ENCODE peak calls at places on chromosomes 4 and X, in four cellular contexts. U, L, Z and B are unnamed samples.

GRCh38 chr4:147049940-147050852 is 104.5 kb upstream of the TTC29 start:
- DNase-seq in Z (no peak), U (no peak), L (no peak), B (no peak)

GRCh38 chr4:29717658-29718057 is 1002.5 kb upstream of the PCDH7 start:
- DNase-seq in Z (no peak), L (no peak), U (no peak), B (no peak)

GRCh38 chrX:916235-916609 is 285.6 kb downstream of the SHOX start:
- DNase-seq in U (no peak), Z (no peak), L (no peak), B (no peak)

GRCh38 chr4:101597204-101597603 is 193.3 kb upstream of the BANK1 start:
- DNase-seq in U (peak), L (no peak), Z (no peak), B (no peak)

GRCh38 chrX:20067709-20068315 is 48.9 kb downstream of the MAP7D2 start:
- DNase-seq in Z (no peak), U (no peak), L (no peak), B (no peak)

GRCh38 chr4:26227827-26228226 is 93.0 kb upstream of the RBPJ start:
- DNase-seq in Z (no peak), U (no peak), L (no peak), B (no peak)

GRCh38 chr4:87068591-87069021 is 133.8 kb downstream of the AFF1 start:
- DNase-seq in U (no peak), Z (no peak), L (no peak), B (no peak)

GRCh38 chrX:101025126-101025525 is 26.8 kb downstream of the TRMT2B start:
- DNase-seq in Z (no peak), L (no peak), U (no peak), B (no peak)

GRCh38 chrX:118865231-118865630 is 41.6 kb downstream of the ZCCHC12 start:
- DNase-seq in U (no peak), Z (no peak), L (no peak), B (no peak)

GRCh38 chr4:156505341-156505955 is 466.2 kb downstream of the PDGFC start:
- DNase-seq in U (no peak), Z (no peak), L (no peak), B (peak)

GRCh38 chr4:100891808-100892207 is 374.0 kb upstream of the EMCN start:
- DNase-seq in U (no peak), Z (no peak), L (no peak), B (no peak)

GRCh38 chr4:41426523-41426922 is 111.4 kb upstream of the LIMCH1 start:
- DNase-seq in L (no peak), Z (no peak), U (no peak), B (no peak)

GRCh38 chrX:122579521-122579920 is 604.6 kb upstream of the GRIA3 start:
- DNase-seq in Z (no peak), L (no peak), U (no peak), B (no peak)

GRCh38 chrX:39946822-39947221 is 150.9 kb downstream of the BCOR start:
- DNase-seq in L (no peak), Z (no peak), U (no peak), B (no peak)

GRCh38 chrX:70219938-70220764 is 14.3 kb upstream of the AWAT1 start:
- DNase-seq in Z (peak), L (peak), U (no peak), B (no peak)
- TF ChIP-seq SP1 in Z (no peak), L (no peak), U (no peak), B (no peak)

GRCh38 chrX:13597928-13598327 is 28.5 kb downstream of the EGFL6 start:
- DNase-seq in Z (no peak), L (no peak), U (no peak), B (no peak)

GRCh38 chrX:13599491-13599890 is 30.1 kb downstream of the EGFL6 start:
- DNase-seq in U (no peak), Z (no peak), L (no peak), B (no peak)

DNA sequence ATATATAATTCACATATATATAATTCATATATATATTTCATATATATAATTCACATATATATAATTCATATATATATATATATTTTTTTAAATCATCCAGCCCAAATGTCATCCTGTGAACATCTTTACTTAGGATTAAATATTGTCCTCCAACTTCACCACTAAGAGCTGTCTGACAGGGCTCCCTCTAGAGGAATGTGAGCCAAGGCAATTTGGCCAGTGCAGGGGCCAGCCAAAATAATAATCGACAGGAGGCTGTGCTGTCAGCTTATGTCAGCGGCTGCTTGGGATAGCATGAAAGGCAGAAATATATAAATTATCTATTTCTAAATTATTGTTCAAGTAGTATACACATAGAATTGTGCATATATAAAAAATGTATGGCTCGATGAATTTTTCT is 29.5 kb downstream of the EGFL6 start:
- DNase-seq in L (no peak), Z (peak), U (no peak), B (peak)
- TF ChIP-seq CBFB in L (no peak), Z (no peak), U (no peak), B (no peak)

DNA sequence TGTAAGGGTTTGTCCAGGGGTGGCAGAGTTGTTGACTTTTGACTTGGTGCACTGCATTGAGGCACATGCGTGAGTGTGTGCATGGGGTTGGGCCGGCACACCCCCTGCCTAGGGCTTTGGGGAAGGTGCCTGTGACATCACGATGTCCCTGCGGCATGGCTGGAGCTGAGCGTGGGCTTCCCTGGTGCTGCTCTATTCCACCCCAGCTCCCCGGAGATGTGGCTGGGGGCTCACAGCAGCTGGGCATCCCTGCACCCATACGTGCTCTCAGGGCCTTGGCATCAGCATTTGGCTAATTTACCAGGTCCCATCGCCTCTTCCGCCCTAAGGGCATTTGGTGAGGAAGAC is 5.7 kb downstream of the PSAPL1 start:
- DNase-seq in L (no peak), Z (no peak), U (no peak), B (peak)
- TF ChIP-seq SP1 in L (no peak), Z (no peak), U (no peak), B (no peak)

DNA sequence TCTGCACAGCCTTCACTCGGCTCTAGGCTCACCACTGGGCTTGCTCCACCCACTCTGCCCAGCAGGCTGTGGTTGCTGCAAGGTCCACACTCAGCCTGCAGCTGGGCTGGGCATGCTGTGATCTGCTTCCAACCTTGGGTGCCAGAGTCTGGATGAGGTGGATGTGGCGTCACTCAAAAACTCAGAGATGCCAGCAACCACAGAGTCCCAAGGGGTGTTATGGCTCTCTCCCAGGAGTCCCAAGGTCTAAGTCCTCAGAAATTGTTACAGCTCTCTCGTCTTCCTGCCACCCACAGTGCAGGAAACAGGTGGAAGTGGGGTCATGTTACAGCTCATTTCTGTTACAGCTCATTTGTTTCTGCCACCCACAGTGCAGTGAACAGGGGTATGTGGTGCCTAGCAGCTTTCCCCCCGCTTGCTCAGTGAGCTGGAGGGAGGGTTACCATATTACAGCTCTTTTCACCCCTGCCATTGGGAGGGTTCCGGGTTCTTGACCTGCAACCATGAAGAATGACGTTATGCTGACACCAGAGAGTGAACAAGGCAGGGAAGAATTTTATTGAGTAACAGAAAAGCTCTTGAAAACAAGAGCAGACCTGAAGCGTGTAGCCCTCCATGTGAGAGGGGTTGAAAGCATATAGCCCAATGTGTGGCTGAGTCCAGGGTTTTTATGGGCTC is 893.9 kb downstream of the PCDH7 start:
- DNase-seq in Z (no peak), L (no peak), U (no peak), B (peak)
- TF ChIP-seq CBFB in Z (no peak), L (no peak), U (no peak), B (no peak)

DNA sequence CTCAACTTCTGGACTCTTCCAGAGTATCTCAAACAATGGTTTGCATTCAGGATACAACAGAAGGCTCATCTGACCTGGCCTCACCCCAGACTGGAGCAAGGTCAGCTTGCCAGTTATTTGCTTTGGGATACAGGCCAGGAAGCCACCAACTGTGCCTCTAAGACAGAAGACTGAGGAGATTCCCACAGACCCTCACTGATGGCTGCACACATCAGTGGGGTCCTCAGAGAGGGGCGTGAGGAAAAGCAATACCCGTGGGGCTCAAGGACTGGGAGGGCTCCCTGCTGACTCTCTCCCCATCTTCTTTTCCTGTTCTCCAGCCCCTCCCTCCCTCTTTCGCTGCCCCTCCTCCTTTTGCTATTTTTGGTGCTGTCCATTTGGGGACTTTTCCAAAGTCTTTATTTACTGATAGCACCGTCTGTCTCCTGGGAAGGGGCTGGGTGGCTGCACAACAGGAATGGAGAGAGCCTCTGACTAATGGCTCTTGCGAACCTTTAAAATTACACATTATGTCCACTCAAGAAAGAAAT is 23.2 kb downstream of the RELL1 start:
- DNase-seq in Z (no peak), L (peak), U (no peak), B (no peak)
- TF ChIP-seq SP1 in Z (no peak), L (no peak), U (no peak), B (no peak)

GRCh38 chr4:154344686-154345085 is 146.9 kb downstream of the DCHS2 start:
- DNase-seq in Z (no peak), L (peak), U (no peak), B (peak)
- TF ChIP-seq CBFB in Z (no peak), L (no peak), U (no peak), B (no peak)

GRCh38 chrX:73400136-73400748 is 46.6 kb upstream of the CDX4 start:
- DNase-seq in Z (no peak), U (no peak), L (no peak), B (no peak)
- TF ChIP-seq SP1 in Z (no peak), U (no peak), L (no peak), B (no peak)

GRCh38 chr4:6364581-6364980 is 94.9 kb downstream of the WFS1 start:
- DNase-seq in L (no peak), Z (no peak), U (no peak), B (no peak)

GRCh38 chr4:6364146-6364545 is 94.5 kb downstream of the WFS1 start:
- DNase-seq in Z (no peak), U (no peak), L (no peak), B (no peak)

GRCh38 chr4:6362243-6362885 is 92.7 kb downstream of the WFS1 start:
- DNase-seq in Z (no peak), L (no peak), U (no peak), B (no peak)

GRCh38 chr4:6361076-6361784 is 91.6 kb downstream of the WFS1 start:
- DNase-seq in Z (no peak), L (no peak), U (no peak), B (no peak)

DNA sequence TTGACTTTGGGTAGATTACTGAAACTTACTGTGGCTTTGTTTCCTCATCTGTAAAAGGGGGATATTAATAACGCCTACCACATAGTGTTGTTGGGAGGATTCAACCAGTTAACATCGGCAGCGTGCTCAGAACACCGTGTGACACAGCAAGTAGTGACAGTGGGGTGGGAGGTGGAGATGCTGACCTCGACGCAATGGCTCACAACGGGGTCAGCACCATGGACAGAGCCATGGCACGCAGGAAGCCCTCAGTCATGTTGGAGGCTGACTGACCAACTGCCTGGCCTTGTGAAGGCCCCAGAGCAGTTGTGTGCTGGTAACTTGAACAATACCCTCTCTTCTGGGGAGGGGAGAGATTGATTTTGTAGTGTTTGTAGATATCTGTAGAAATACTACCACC is 93.2 kb downstream of the WFS1 start:
- DNase-seq in U (no peak), L (peak), Z (peak), B (peak)
- TF ChIP-seq CBFB in U (no peak), L (no peak), Z (no peak), B (peak)

DNA sequence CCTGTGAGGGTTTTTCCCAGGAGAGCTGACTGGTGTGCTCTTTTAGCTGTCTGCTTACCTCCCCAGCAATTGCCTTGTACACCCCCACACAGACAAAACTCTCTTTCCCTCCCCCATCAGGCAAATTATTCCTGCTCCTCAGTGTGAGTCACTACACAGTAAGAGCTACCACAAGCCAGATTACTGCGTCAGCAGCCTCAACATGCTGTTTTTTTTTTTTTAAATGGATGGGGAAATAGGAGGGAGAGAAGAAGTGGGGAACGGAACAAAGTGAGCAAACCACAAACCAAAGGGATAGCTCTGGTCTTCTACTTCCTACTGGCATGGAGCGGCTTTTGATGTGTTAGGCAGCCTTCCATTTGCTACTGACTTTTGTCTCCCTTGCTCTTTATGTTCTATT is 107.5 kb upstream of the ACSL4 start:
- DNase-seq in U (no peak), Z (peak), L (peak), B (no peak)
- TF ChIP-seq SP1 in U (no peak), Z (no peak), L (no peak), B (no peak)